ENCODE peak calls at places on chromosomes 4 and X, in nine cellular contexts. R is psoas muscle, V is SK-N-SH, K is A549, B is coronary artery, S is IMR-90, X is suprapubic skin, J is endothelial cell, D is GM12865. Y is an unnamed sample.

GRCh38 chr4:168540865-168541607 is 44.2 kb downstream of the PALLD start:
- DNase-seq in R (no peak), V (no peak), K (peak; percentile 77), B (no peak), S (no peak), X (no peak), J (no peak), D (no peak), Y (no peak)

GRCh38 chrX:75522565-75523411 is at the start of gene ZDHHC15:
- DNase-seq in R (peak; percentile 68), V (peak; percentile 64), K (no peak), B (peak; percentile 80), S (no peak), X (peak; percentile 74), J (peak; percentile 63), D (no peak), Y (peak; percentile 2)

GRCh38 chr4:178165251-178165650 is 723.0 kb upstream of the AGA start:
- DNase-seq in R (no peak), V (no peak), K (peak; percentile 4), B (no peak), S (no peak), X (no peak), J (no peak), D (no peak), Y (no peak)

GRCh38 chrX:150767475-150768131 is 74.4 kb downstream of the MTMR1 start:
- DNase-seq in R (no peak), V (no peak), K (no peak), B (no peak), S (peak; percentile 92), X (no peak), J (no peak), D (peak; percentile 9), Y (peak; percentile 36)

GRCh38 chrX:45806410-45807121 is 605.9 kb upstream of the DIPK2B start:
- DNase-seq in R (no peak), V (no peak), K (peak; percentile 31), B (no peak), S (peak; percentile 92), X (no peak), J (no peak), D (peak; percentile 60), Y (no peak)

GRCh38 chr4:94882756-94883155 is 125.0 kb downstream of the BMPR1B start:
- DNase-seq in R (no peak), V (no peak), K (no peak), B (no peak), S (no peak), X (no peak), J (no peak), D (no peak), Y (no peak)

GRCh38 chr4:56870927-56871326 is 36.8 kb upstream of the REST start:
- DNase-seq in R (no peak), V (peak; percentile 67), K (no peak), B (no peak), S (peak; percentile 35), X (no peak), J (no peak), D (no peak), Y (no peak)

GRCh38 chrX:109997786-109998452 is 5.0 kb upstream of the TMEM164 start:
- DNase-seq in R (no peak), V (no peak), K (no peak), B (no peak), S (no peak), X (no peak), J (no peak), D (no peak), Y (no peak)

GRCh38 chr4:61921890-61922289 is 721.8 kb downstream of the ADGRL3 start:
- DNase-seq in R (no peak), V (no peak), K (no peak), B (no peak), S (no peak), X (no peak), J (no peak), D (no peak), Y (no peak)

GRCh38 chrX:28649541-28649940 is 62.3 kb downstream of the IL1RAPL1 start:
- DNase-seq in R (no peak), V (no peak), K (no peak), B (no peak), S (peak; percentile 30), X (no peak), J (no peak), D (no peak), Y (no peak)

GRCh38 chrX:30735839-30736238 is 82.6 kb downstream of the GK start:
- DNase-seq in R (no peak), V (peak; percentile 45), K (peak; percentile 61), B (no peak), S (peak; percentile 56), X (no peak), J (peak; percentile 59), D (peak; percentile 70), Y (no peak)

GRCh38 chrX:45517090-45517973 is 316.7 kb upstream of the DIPK2B start:
- DNase-seq in R (no peak), V (no peak), K (peak; percentile 36), B (no peak), S (peak; percentile 83), X (no peak), J (no peak), D (no peak), Y (no peak)

GRCh38 chrX:12007881-12008280 is 130.4 kb upstream of the FRMPD4 start:
- DNase-seq in R (no peak), V (no peak), K (peak; percentile 68), B (no peak), S (peak; percentile 84), X (no peak), J (no peak), D (peak; percentile 4), Y (no peak)

GRCh38 chr4:82969414-82969813 is 41.2 kb downstream of the LIN54 start:
- DNase-seq in R (no peak), V (no peak), K (no peak), B (no peak), S (no peak), X (no peak), J (no peak), D (no peak), Y (no peak)

GRCh38 chrX:118755633-118756032 is 28.2 kb downstream of the IL13RA1 start:
- DNase-seq in R (no peak), V (no peak), K (no peak), B (no peak), S (no peak), X (no peak), J (no peak), D (no peak), Y (no peak)

DNA sequence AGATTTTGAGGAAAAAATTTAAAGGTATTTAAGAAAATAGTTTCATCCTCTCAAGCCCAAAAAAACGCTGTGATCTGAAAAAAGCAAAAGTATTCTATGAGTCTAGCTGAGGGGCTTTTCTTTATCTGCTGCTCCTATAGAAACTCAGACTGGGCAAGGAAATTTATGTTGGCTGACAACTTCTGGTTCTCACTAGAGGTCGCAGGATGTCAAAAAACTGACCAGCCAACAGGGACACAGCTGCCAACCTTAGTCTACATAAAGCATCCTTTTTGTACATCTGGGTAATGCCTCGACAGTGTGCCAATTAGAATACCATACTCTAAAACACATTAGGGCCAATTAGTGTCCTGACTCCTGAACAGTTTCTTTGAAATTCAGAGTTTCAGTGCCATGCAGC is 8.8 kb upstream of the TLL1 start:
- DNase-seq in R (no peak), V (no peak), K (peak; percentile 8), B (no peak), S (no peak), X (no peak), J (no peak), D (no peak), Y (no peak)
- TF ChIP-seq CTCF in R (no peak), V (peak; percentile 38), K (peak; percentile 18), B (no peak), S (no peak), X (no peak), J (no peak), D (no peak), Y (no peak)

DNA sequence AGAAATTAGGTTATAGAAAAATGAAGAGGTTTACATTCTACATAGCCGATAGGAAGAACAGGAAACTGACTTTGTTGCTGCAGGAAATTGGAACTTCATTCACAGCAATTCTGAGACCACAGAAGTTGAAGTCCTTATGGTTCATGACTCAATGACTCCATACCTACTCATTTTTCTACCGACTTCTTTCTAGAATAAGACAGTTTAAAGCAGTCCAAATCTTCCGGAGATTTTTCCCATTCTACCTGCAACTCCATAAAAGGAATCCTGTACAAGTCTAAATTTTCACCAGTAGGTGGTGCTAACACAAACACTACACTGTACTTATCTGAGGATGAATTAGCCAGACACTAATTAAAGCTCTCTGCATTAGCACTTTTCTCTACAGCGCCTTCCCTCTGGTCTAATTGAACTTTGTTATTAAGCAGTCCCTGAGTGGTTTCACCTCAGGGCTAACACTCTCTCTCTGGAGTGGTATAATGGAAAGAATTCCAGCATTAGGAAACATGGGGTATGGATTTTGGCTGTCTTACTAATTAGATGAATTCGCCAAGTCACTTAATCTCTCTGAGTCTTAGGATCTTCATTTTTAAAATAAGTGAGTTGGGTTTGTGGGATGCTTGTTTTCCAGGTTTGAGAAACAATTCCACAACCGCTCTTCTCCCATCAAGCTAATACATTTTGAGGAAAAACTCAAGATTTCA is 167.9 kb downstream of the SMIM20 start:
- DNase-seq in R (no peak), V (no peak), K (peak; percentile 27), B (no peak), S (peak; percentile 52), X (no peak), J (no peak), D (peak; percentile 59), Y (no peak)
- TF ChIP-seq CTCF in R (peak; percentile 63), V (peak; percentile 80), K (peak; percentile 48), B (peak; percentile 58), S (peak; percentile 57), X (peak; percentile 51), J (peak; percentile 78), D (peak; percentile 48), Y (peak; percentile 67)

GRCh38 chr4:72909461-72909860 is 160.1 kb downstream of the COX18 start:
- DNase-seq in R (no peak), V (peak; percentile 4), K (no peak), B (no peak), S (no peak), X (no peak), J (peak; percentile 13), D (no peak), Y (no peak)
- TF ChIP-seq CTCF in R (no peak), V (peak; percentile 18), K (no peak), B (no peak), S (peak; percentile 10), X (no peak), J (no peak), D (peak; percentile 5), Y (no peak)

GRCh38 chr4:7461171-7461570 is 26.4 kb upstream of the PSAPL1 start:
- DNase-seq in R (no peak), V (peak; percentile 69), K (no peak), B (no peak), S (no peak), X (no peak), J (no peak), D (no peak), Y (no peak)

GRCh38 chr4:7460591-7460990 is 25.9 kb upstream of the PSAPL1 start:
- DNase-seq in R (peak; percentile 65), V (peak; percentile 48), K (no peak), B (no peak), S (peak; percentile 7), X (no peak), J (no peak), D (no peak), Y (no peak)

GRCh38 chr4:7458066-7458425 is 23.3 kb upstream of the PSAPL1 start:
- DNase-seq in R (no peak), V (no peak), K (no peak), B (no peak), S (no peak), X (no peak), J (no peak), D (no peak), Y (no peak)

GRCh38 chr4:7458477-7458876 is 23.7 kb upstream of the PSAPL1 start:
- DNase-seq in R (no peak), V (no peak), K (no peak), B (no peak), S (no peak), X (no peak), J (no peak), D (no peak), Y (no peak)

GRCh38 chr4:7459471-7459870 is 24.7 kb upstream of the PSAPL1 start:
- DNase-seq in R (no peak), V (no peak), K (no peak), B (no peak), S (no peak), X (no peak), J (no peak), D (no peak), Y (no peak)
- TF ChIP-seq CTCF in R (no peak), V (no peak), K (no peak), B (no peak), S (no peak), X (no peak), J (no peak), D (no peak), Y (no peak)

Y was measured in gastrocnemius medialis.